ENCODE peak calls at places on chromosomes 3 and 15, in five cellular contexts. B, Z, Y, R and N are unnamed samples.

GRCh38 chr3:177906573-177907229 is 629.5 kb upstream of the KCNMB2 start:
- DNase-seq in R (no peak), Y (no peak), Z (no peak), B (no peak), N (no peak)

GRCh38 chr3:131072845-131073244 is 46.2 kb downstream of the NEK11 start:
- DNase-seq in Z (no peak), Y (no peak), R (no peak), B (no peak), N (no peak)

GRCh38 chr3:171142985-171143384 is 116.5 kb upstream of the SLC2A2 start:
- DNase-seq in Y (no peak), R (no peak), Z (peak; percentile 23), B (no peak), N (no peak)

GRCh38 chr15:32817570-32817969 is 99.8 kb downstream of the GREM1 start:
- DNase-seq in R (no peak), Z (no peak), Y (no peak), B (no peak), N (no peak)

GRCh38 chr15:22873204-22873701 is 34.8 kb downstream of the NIPA2 start:
- DNase-seq in Z (peak; percentile 29), B (no peak), Y (no peak), R (no peak), N (no peak)

GRCh38 chr3:145739926-145740325 is 421.1 kb downstream of the PLOD2 start:
- DNase-seq in Z (no peak), Y (no peak), R (no peak), B (no peak), N (no peak)

GRCh38 chr3:185527364-185527763 is 25.0 kb downstream of the LIPH start:
- DNase-seq in B (no peak), Z (no peak), R (no peak), Y (no peak), N (no peak)

GRCh38 chr15:75920079-75920478 is 16.4 kb downstream of the FBXO22 start:
- DNase-seq in R (no peak), Z (no peak), B (no peak), Y (no peak), N (no peak)

GRCh38 chr3:73653877-73654276 is 29.1 kb upstream of the PDZRN3 start:
- DNase-seq in Y (no peak), B (no peak), Z (no peak), R (no peak), N (no peak)

GRCh38 chr3:38000965-38001455 is 10.4 kb downstream of the VILL start:
- DNase-seq in Z (no peak), B (no peak), Y (no peak), R (no peak), N (no peak)

GRCh38 chr3:5431811-5432378 is 244.4 kb downstream of the EDEM1 start:
- DNase-seq in B (no peak), R (peak; percentile 68), Y (no peak), Z (no peak), N (no peak)

GRCh38 chr3:133827136-133827535 is 21.5 kb downstream of the SRPRB start:
- DNase-seq in R (no peak), Z (no peak), B (no peak), Y (no peak), N (no peak)

GRCh38 chr3:169841171-169841570 is 28.5 kb upstream of the LRRC34 start:
- DNase-seq in Z (no peak), R (no peak), B (no peak), Y (no peak), N (no peak)

GRCh38 chr3:181610083-181610972 is 101.4 kb upstream of the SOX2 start:
- DNase-seq in B (no peak), Y (no peak), R (no peak), Z (no peak), N (no peak)

GRCh38 chr3:116085456-116085855 is 359.8 kb downstream of the LSAMP start:
- DNase-seq in B (no peak), Z (no peak), R (no peak), Y (no peak), N (peak; percentile 6)

GRCh38 chr15:67372563-67372962 is 118.0 kb downstream of the IQCH start:
- DNase-seq in B (no peak), Y (no peak), Z (no peak), R (no peak), N (no peak)

GRCh38 chr15:88255109-88255495 is 1.4 kb downstream of the NTRK3 start:
- DNase-seq in R (no peak), B (no peak), Y (no peak), Z (no peak), N (no peak)

GRCh38 chr3:50238549-50239026 is 2.6 kb downstream of the GNAI2 start:
- DNase-seq in Y (no peak), Z (no peak), R (no peak), B (no peak), N (peak; percentile 38)

GRCh38 chr3:105448338-105448982 is 81.8 kb downstream of the ALCAM start:
- DNase-seq in B (no peak), Z (no peak), R (no peak), Y (no peak), N (no peak)

GRCh38 chr3:127889976-127890650 is 24.9 kb upstream of the KBTBD12 start:
- DNase-seq in Z (no peak), R (no peak), Y (no peak), B (peak; percentile 19), N (no peak)

GRCh38 chr3:44045476-44046275 is 196.0 kb upstream of the TOPAZ1 start:
- DNase-seq in B (no peak), Z (no peak), R (peak; percentile 57), Y (no peak), N (no peak)

GRCh38 chr3:47428585-47429145 is 47.1 kb downstream of the SCAP start:
- DNase-seq in Z (no peak), Y (no peak), B (no peak), R (no peak), N (no peak)

GRCh38 chr15:35281515-35281914 is 196.4 kb upstream of the NANOGP8 start:
- DNase-seq in B (no peak), Y (no peak), Z (no peak), R (no peak), N (no peak)

GRCh38 chr15:70029297-70029701 is 68.4 kb downstream of the TLE3 start:
- DNase-seq in R (no peak), Y (no peak), B (no peak), Z (no peak), N (no peak)

GRCh38 chr3:70992557-70992956 is 591.0 kb downstream of the FOXP1 start:
- DNase-seq in R (no peak), Y (no peak), Z (no peak), B (no peak), N (no peak)

GRCh38 chr3:174737966-174738365 is 121.2 kb upstream of the NAALADL2 start:
- DNase-seq in Z (peak; percentile 47), B (no peak), R (no peak), Y (no peak), N (no peak)

GRCh38 chr3:102205647-102206046 is 229.2 kb upstream of the ZPLD1 start:
- DNase-seq in B (no peak), R (peak; percentile 39), Z (no peak), Y (no peak), N (no peak)

GRCh38 chr3:8366214-8366613 is 135.4 kb upstream of the LMCD1 start:
- DNase-seq in Y (no peak), B (no peak), Z (no peak), R (no peak), N (no peak)

GRCh38 chr3:126923423-126923822 is 59.5 kb upstream of the PLXNA1 start:
- DNase-seq in R (no peak), B (no peak), Z (no peak), Y (no peak), N (no peak)

GRCh38 chr3:52503788-52504424 is 8.8 kb downstream of the STAB1 start:
- DNase-seq in R (no peak), Y (no peak), B (no peak), Z (no peak), N (no peak)

GRCh38 chr3:47578119-47578630 is 490 bp downstream of the CSPG5 start:
- DNase-seq in Y (peak; percentile 41), R (no peak), Z (no peak), B (peak; percentile 87), N (peak; percentile 88)

GRCh38 chr3:152595975-152596832 is 238.7 kb upstream of the P2RY1 start:
- DNase-seq in Y (no peak), Z (peak; percentile 65), R (peak; percentile 90), B (no peak), N (peak; percentile 16)

GRCh38 chr15:29003446-29004233 is 117.9 kb downstream of the APBA2 start:
- DNase-seq in B (no peak), Y (peak; percentile 34), R (no peak), Z (no peak), N (no peak)

GRCh38 chr3:196517919-196518318 is 2.8 kb upstream of the SMCO1 start:
- DNase-seq in B (no peak), Z (no peak), R (no peak), Y (no peak), N (no peak)

GRCh38 chr15:32979710-32980109 is 214.8 kb downstream of the FMN1 start:
- DNase-seq in R (no peak), B (no peak), Y (no peak), Z (no peak), N (no peak)

GRCh38 chr3:193795062-193795690 is 202.2 kb downstream of the OPA1 start:
- DNase-seq in Y (no peak), B (no peak), Z (no peak), R (no peak), N (no peak)

GRCh38 chr3:178384302-178384939 is 151.8 kb upstream of the KCNMB2 start:
- DNase-seq in R (no peak), Y (no peak), B (no peak), Z (no peak), N (no peak)

GRCh38 chr3:9500108-9501050 is 53.2 kb downstream of the LHFPL4 start:
- DNase-seq in R (peak; percentile 8), Y (peak; percentile 63), Z (peak; percentile 26), B (peak; percentile 90), N (peak; percentile 94)

GRCh38 chr15:40960926-40961325 is 7.7 kb downstream of the CHAC1 start:
- DNase-seq in R (no peak), B (no peak), Z (no peak), Y (no peak), N (no peak)